ENCODE peak calls at places on chromosomes 13 and 19, in four cellular contexts. I is GM04504, B is fibroblast of the conjunctiva, V is EL. Y is an unnamed sample.

GRCh38 chr19:45144431-45145269 is 16.1 kb downstream of the NKPD1 start:
- DNase-seq in B (no peak), V (no peak), I (no peak), Y (no peak)

GRCh38 chr13:110005563-110005962 is 219.2 kb upstream of the IRS2 start:
- DNase-seq in I (no peak), B (no peak), V (peak), Y (no peak)

GRCh38 chr19:17311455-17312248 is 2.3 kb downstream of the DDA1 start:
- DNase-seq in B (no peak), I (peak), V (peak), Y (no peak)

GRCh38 chr19:10744222-10744847 is 26.5 kb downstream of the DNM2 start:
- DNase-seq in V (no peak), I (no peak), B (no peak), Y (no peak)

GRCh38 chr19:42423462-42424344 is 3.5 kb downstream of the LIPE start:
- DNase-seq in V (peak), B (peak), I (peak), Y (peak)

GRCh38 chr13:111034811-111035210 is 80.3 kb upstream of the ARHGEF7 start:
- DNase-seq in B (no peak), I (no peak), V (peak), Y (peak)

GRCh38 chr19:2180881-2181617 is 17.3 kb downstream of the DOT1L start:
- DNase-seq in B (no peak), V (no peak), I (no peak), Y (no peak)

GRCh38 chr13:47680752-47681151 is 320.3 kb downstream of the SUCLA2 start:
- DNase-seq in I (no peak), B (no peak), V (peak), Y (peak)

GRCh38 chr19:33292595-33293254 is 9.6 kb downstream of the CEBPA start:
- DNase-seq in V (peak), B (no peak), I (peak), Y (no peak)

GRCh38 chr13:102707465-102707864 is 12.6 kb upstream of the METTL21C start:
- DNase-seq in B (peak), V (peak), I (peak), Y (peak)

GRCh38 chr19:3179739-3180293 is 1.2 kb downstream of the S1PR4 start:
- DNase-seq in V (no peak), I (no peak), B (no peak), Y (no peak)

GRCh38 chr13:74135306-74136088 is 1.3 kb upstream of the KLF12 start:
- DNase-seq in B (peak), V (peak), I (peak), Y (no peak)

GRCh38 chr19:51368366-51369282 is at the start of gene CLDND2:
- DNase-seq in I (no peak), V (no peak), B (no peak), Y (no peak)

GRCh38 chr13:35648109-35648508 is 171.6 kb upstream of the MAB21L1 start:
- DNase-seq in V (peak), B (peak), I (no peak), Y (no peak)

GRCh38 chr19:3353493-3353892 is 12.9 kb upstream of the NFIC start:
- DNase-seq in I (no peak), B (no peak), V (no peak), Y (no peak)

GRCh38 chr13:90896022-90896421 is 451.5 kb upstream of the MIR17HG start:
- DNase-seq in I (no peak), B (no peak), V (no peak), Y (no peak)

GRCh38 chr19:16957151-16957662 is 68.4 kb downstream of the F2RL3 start:
- DNase-seq in I (no peak), B (peak), V (no peak), Y (no peak)

GRCh38 chr13:48874165-48874564 is 101.5 kb upstream of the FNDC3A start:
- DNase-seq in B (no peak), V (no peak), I (no peak), Y (no peak)

GRCh38 chr13:55673910-55674309 is 1466.8 kb upstream of the PRR20A start:
- DNase-seq in B (no peak), V (no peak), I (no peak), Y (no peak)

GRCh38 chr19:53553865-53554791 is 16.2 kb downstream of the ZNF331 start:
- DNase-seq in V (peak), B (peak), I (peak), Y (no peak)

GRCh38 chr19:6800991-6801396 is 28.5 kb downstream of the VAV1 start:
- DNase-seq in B (peak), V (peak), I (peak), Y (no peak)

GRCh38 chr13:60448907-60449510 is 52.0 kb downstream of the TDRD3 start:
- DNase-seq in B (peak), I (peak), V (peak), Y (peak)

GRCh38 chr19:47274891-47275865 is 493 bp downstream of the INAFM1 start:
- DNase-seq in B (no peak), I (no peak), V (no peak), Y (no peak)

GRCh38 chr13:40986328-40986856 is 32.7 kb downstream of the ELF1 start:
- DNase-seq in B (peak), V (no peak), I (no peak), Y (no peak)

GRCh38 chr19:351976-352625 is 7.5 kb upstream of the MIER2 start:
- DNase-seq in V (no peak), I (no peak), B (no peak), Y (no peak)

GRCh38 chr13:45737571-45738002 is 35.5 kb downstream of the CBY2 start:
- DNase-seq in V (no peak), I (no peak), B (no peak), Y (no peak)

GRCh38 chr13:31930901-31931522 is 100.6 kb upstream of the FRY start:
- DNase-seq in V (no peak), I (no peak), B (no peak), Y (no peak)

GRCh38 chr13:75556961-75557360 is 7.4 kb downstream of the UCHL3 start:
- DNase-seq in B (no peak), V (no peak), I (no peak), Y (no peak)

GRCh38 chr13:39105110-39105509 is 66.9 kb downstream of the NHLRC3 start:
- DNase-seq in B (no peak), V (no peak), I (no peak), Y (peak)

GRCh38 chr19:56707821-56708220 is 36.3 kb upstream of the ZNF835 start:
- DNase-seq in B (no peak), V (no peak), I (no peak), Y (no peak)

GRCh38 chr13:113875829-113876228 is 12.0 kb upstream of the GAS6 start:
- DNase-seq in I (no peak), V (no peak), B (no peak), Y (no peak)

GRCh38 chr13:27496851-27497250 is 46.5 kb upstream of the MTIF3 start:
- DNase-seq in B (no peak), V (no peak), I (no peak), Y (no peak)

GRCh38 chr13:50365300-50365682 is 350.0 kb downstream of the KCNRG start:
- DNase-seq in B (no peak), V (no peak), I (no peak), Y (no peak)

GRCh38 chr19:995051-995827 is 5.0 kb upstream of the GRIN3B start:
- DNase-seq in V (no peak), B (no peak), I (no peak), Y (no peak)

GRCh38 chr19:778910-779653 is 18.2 kb upstream of the PTBP1 start:
- DNase-seq in V (peak), B (peak), I (peak), Y (peak)

GRCh38 chr13:46160474-46161066 is 21.4 kb downstream of the LCP1 start:
- DNase-seq in V (peak), B (peak), I (peak), Y (no peak)

GRCh38 chr13:103156346-103156998 is 90.3 kb upstream of the SLC10A2 start:
- DNase-seq in I (no peak), B (no peak), V (no peak), Y (no peak)